ENCODE peak calls at places on chromosomes 7 and 10, in nine cellular contexts. M, Q, G, W, H, I, B, K and V are unnamed samples.

GRCh38 chr10:31100176-31100575 is 68.5 kb upstream of the ZNF438 start:
- DNase-seq in B (no peak), H (peak; percentile 68), G (no peak), W (no peak), K (no peak), Q (no peak), I (no peak), M (no peak), V (no peak)

GRCh38 chr7:135160098-135160857 is 10.2 kb downstream of the CYREN start:
- DNase-seq in K (no peak), B (no peak), I (peak; percentile 41), W (no peak), H (peak; percentile 60), Q (no peak), G (no peak), M (peak; percentile 57), V (no peak)

GRCh38 chr10:23693398-23693797 is 254.5 kb downstream of the OTUD1 start:
- DNase-seq in Q (no peak), I (no peak), K (peak; percentile 51), H (no peak), G (peak; percentile 19), M (peak; percentile 68), B (no peak), W (no peak), V (no peak)

GRCh38 chr10:100826983-100827818 is 81.8 kb downstream of the PAX2 start:
- DNase-seq in G (peak; percentile 52), M (no peak), Q (no peak), K (no peak), B (peak; percentile 64), W (no peak), I (no peak), H (no peak), V (no peak)

GRCh38 chr7:2796358-2797352 is 47.5 kb downstream of the GNA12 start:
- DNase-seq in G (no peak), Q (no peak), M (peak; percentile 79), H (no peak), W (no peak), B (no peak), I (peak; percentile 80), K (no peak), V (peak; percentile 78)

GRCh38 chr10:131053192-131053591 is 258.3 kb downstream of the TCERG1L start:
- DNase-seq in B (no peak), K (no peak), H (no peak), W (no peak), M (no peak), G (no peak), I (no peak), Q (no peak), V (no peak)

GRCh38 chr10:3499120-3499519 is 285.9 kb downstream of the KLF6 start:
- DNase-seq in Q (no peak), B (no peak), I (no peak), K (no peak), G (no peak), M (no peak), H (no peak), W (peak; percentile 19), V (no peak)

GRCh38 chr7:50649259-50649885 is 84.2 kb upstream of the DDC start:
- DNase-seq in Q (no peak), H (no peak), M (no peak), G (no peak), W (no peak), I (no peak), K (no peak), B (no peak), V (no peak)

GRCh38 chr7:17939111-17939669 is 1.1 kb downstream of the SNX13 start:
- DNase-seq in K (no peak), Q (no peak), W (peak; percentile 49), B (peak; percentile 11), M (no peak), G (no peak), H (peak; percentile 49), I (peak; percentile 16), V (no peak)

GRCh38 chr7:117590191-117590590 is 110.4 kb downstream of the CFTR start:
- DNase-seq in W (no peak), G (no peak), Q (no peak), I (no peak), H (no peak), K (no peak), M (no peak), B (no peak), V (no peak)

GRCh38 chr7:41916450-41916927 is 213.6 kb upstream of the INHBA start:
- DNase-seq in W (peak; percentile 90), B (peak; percentile 65), I (peak; percentile 96), Q (peak; percentile 99), H (peak; percentile 100), M (no peak), K (no peak), G (no peak), V (peak; percentile 100)

GRCh38 chr10:70651661-70652060 is 20.6 kb upstream of the ADAMTS14 start:
- DNase-seq in I (no peak), H (peak; percentile 26), M (no peak), G (no peak), K (no peak), Q (no peak), B (no peak), W (peak; percentile 91), V (no peak)

GRCh38 chr7:92680458-92680857 is 90.3 kb upstream of the FAM133B start:
- DNase-seq in H (no peak), M (no peak), B (no peak), I (peak; percentile 57), Q (no peak), G (no peak), K (no peak), W (no peak), V (no peak)

GRCh38 chr7:92833766-92834605 is 2.4 kb downstream of the CDK6 start:
- DNase-seq in B (peak; percentile 93), M (peak; percentile 92), W (peak; percentile 75), Q (no peak), I (peak; percentile 80), H (peak; percentile 85), K (peak; percentile 83), G (peak; percentile 89), V (no peak)

GRCh38 chr10:13707156-13707881 is 120.6 kb downstream of the PRPF18 start:
- DNase-seq in M (peak; percentile 88), B (peak; percentile 77), Q (peak; percentile 78), W (no peak), G (peak; percentile 26), H (peak; percentile 81), K (peak; percentile 72), I (peak; percentile 85), V (peak; percentile 86)

GRCh38 chr7:126856691-126857291 is 395.9 kb downstream of the GRM8 start:
- DNase-seq in H (peak; percentile 14), Q (no peak), W (peak; percentile 31), K (no peak), G (no peak), I (no peak), M (no peak), B (peak; percentile 25), V (no peak)

GRCh38 chr10:21750424-21750823 is 216.4 kb downstream of the MLLT10 start:
- DNase-seq in M (no peak), I (no peak), Q (no peak), H (no peak), G (no peak), B (no peak), W (no peak), K (no peak), V (no peak)

GRCh38 chr10:20956843-20957242 is 59.7 kb upstream of the NEBL start:
- DNase-seq in I (no peak), W (peak; percentile 83), Q (no peak), H (no peak), B (no peak), K (no peak), G (no peak), M (no peak), V (no peak)

GRCh38 chr7:16421333-16422099 is at the start of gene CRPPA:
- DNase-seq in G (peak; percentile 50), M (peak; percentile 66), I (no peak), B (peak; percentile 55), Q (no peak), K (peak; percentile 63), H (peak; percentile 70), W (peak; percentile 62), V (peak; percentile 19)

GRCh38 chr7:90610105-90610504 is 14.0 kb downstream of the CDK14 start:
- DNase-seq in Q (no peak), B (no peak), M (no peak), G (no peak), H (no peak), K (no peak), I (no peak), W (no peak), V (no peak)

GRCh38 chr7:77993823-77994222 is 195.2 kb downstream of the PHTF2 start:
- DNase-seq in Q (no peak), G (no peak), W (no peak), H (no peak), B (no peak), K (no peak), M (no peak), I (no peak), V (no peak)

GRCh38 chr10:70053212-70053895 is 708 bp downstream of the MACROH2A2 start:
- DNase-seq in Q (no peak), W (no peak), I (no peak), M (no peak), G (peak; percentile 19), K (peak; percentile 61), H (peak; percentile 3), B (peak; percentile 53), V (no peak)

GRCh38 chr10:123274513-123275182 is 120.4 kb downstream of the BUB3 start:
- DNase-seq in M (no peak), K (no peak), H (no peak), I (no peak), B (no peak), W (no peak), Q (no peak), G (no peak), V (no peak)

GRCh38 chr7:158001621-158002320 is 585.9 kb downstream of the PTPRN2 start:
- DNase-seq in K (no peak), B (peak; percentile 31), I (no peak), H (no peak), M (no peak), W (no peak), G (no peak), Q (no peak), V (no peak)

GRCh38 chr10:14947268-14947667 is 6.6 kb downstream of the DCLRE1C start:
- DNase-seq in B (no peak), G (no peak), K (no peak), W (no peak), M (no peak), H (no peak), Q (no peak), I (no peak), V (no peak)

GRCh38 chr7:142892941-142893340 is 7.4 kb upstream of the TRPV6 start:
- DNase-seq in G (no peak), I (no peak), M (no peak), H (no peak), Q (no peak), K (no peak), W (no peak), B (no peak), V (no peak)

GRCh38 chr10:101287922-101288638 is 58.8 kb upstream of the LBX1 start:
- DNase-seq in H (no peak), I (no peak), W (peak; percentile 44), B (no peak), G (no peak), K (no peak), Q (no peak), M (no peak), V (no peak)

GRCh38 chr7:141073173-141073640 is 657 bp upstream of the TMEM178B start:
- DNase-seq in I (peak; percentile 26), H (peak; percentile 64), G (peak; percentile 45), K (peak; percentile 77), M (no peak), Q (no peak), B (peak; percentile 81), W (no peak), V (peak; percentile 2)

GRCh38 chr7:70612811-70613210 is 519.1 kb upstream of the GALNT17 start:
- DNase-seq in W (no peak), B (no peak), M (no peak), K (no peak), Q (no peak), I (no peak), H (no peak), G (no peak), V (no peak)